ENCODE peak calls at places on chromosomes 13 and 19, in five cellular contexts. P is upper lobe of right lung, J is IMR-90, B is adrenal gland, C is tibial artery. D is an unnamed sample.
A peak's percentile ranks its signal among the peaks of the same experiment; 100 is the strongest.

GRCh38 chr19:54035215-54036178 is 28.2 kb downstream of the VSTM1 start:
- DNase-seq in P (no peak), J (peak; percentile 78), B (no peak), C (no peak), D (no peak)

GRCh38 chr13:108777421-108778420 is 148.3 kb downstream of the MYO16 start:
- DNase-seq in P (no peak), J (peak; percentile 81), B (no peak), C (no peak), D (no peak)

GRCh38 chr13:27263438-27263837 is 7.2 kb upstream of the RASL11A start:
- DNase-seq in P (no peak), J (no peak), B (no peak), C (no peak), D (no peak)

GRCh38 chr13:107361666-107362065 is 793.7 kb upstream of the ARGLU1 start:
- DNase-seq in P (no peak), J (peak; percentile 82), B (no peak), C (no peak), D (no peak)

GRCh38 chr19:45791744-45792481 is 732 bp downstream of the DMWD start:
- DNase-seq in P (no peak), J (no peak), B (no peak), C (no peak), D (no peak)

GRCh38 chr19:41350735-41351338 is 2.9 kb downstream of the TGFB1 start:
- DNase-seq in P (no peak), J (peak; percentile 21), B (no peak), C (no peak), D (no peak)

GRCh38 chr13:39581177-39581576 is 21.8 kb downstream of the LHFPL6 start:
- DNase-seq in P (no peak), J (no peak), B (no peak), C (no peak), D (no peak)

GRCh38 chr13:85093808-85094207 is 705.4 kb downstream of the SLITRK6 start:
- DNase-seq in P (no peak), J (no peak), B (peak; percentile 78), C (no peak), D (peak; percentile 74)

GRCh38 chr13:36432106-36432544 is at the start of gene CCNA1:
- DNase-seq in P (peak; percentile 71), J (no peak), B (no peak), C (no peak), D (no peak)

GRCh38 chr13:57665471-57665870 is 33.9 kb downstream of the PCDH17 start:
- DNase-seq in P (no peak), J (no peak), B (no peak), C (no peak), D (no peak)

GRCh38 chr13:37457594-37457993 is 141.0 kb downstream of the POSTN start:
- DNase-seq in P (no peak), J (peak; percentile 16), B (no peak), C (no peak), D (no peak)

GRCh38 chr13:34161829-34162544 is 344.0 kb downstream of the RFC3 start:
- DNase-seq in P (no peak), J (peak; percentile 80), B (no peak), C (no peak), D (no peak)

GRCh38 chr13:44685641-44686040 is 109.5 kb upstream of the TSC22D1 start:
- DNase-seq in P (no peak), J (no peak), B (no peak), C (no peak), D (no peak)

GRCh38 chr19:3690551-3691371 is 9.5 kb downstream of the PIP5K1C start:
- DNase-seq in P (no peak), J (no peak), B (no peak), C (no peak), D (no peak)

GRCh38 chr19:4967738-4968461 is 1.0 kb upstream of the KDM4B start:
- DNase-seq in P (no peak), J (no peak), B (no peak), C (no peak), D (no peak)

GRCh38 chr13:49190901-49191300 is 29.2 kb upstream of the MLNR start:
- DNase-seq in P (no peak), J (no peak), B (no peak), C (no peak), D (no peak)

GRCh38 chr19:13681509-13681908 is 82.8 kb upstream of the MRI1 start:
- DNase-seq in P (no peak), J (no peak), B (no peak), C (no peak), D (no peak)

GRCh38 chr19:14090509-14091085 is at the start of gene SAMD1:
- DNase-seq in P (peak; percentile 95), J (peak; percentile 83), B (peak; percentile 94), C (peak; percentile 93), D (peak; percentile 87)

GRCh38 chr19:15241259-15241658 is 9.0 kb upstream of the EPHX3 start:
- DNase-seq in P (no peak), J (peak; percentile 32), B (no peak), C (no peak), D (no peak)

GRCh38 chr13:114042066-114042815 is 68.4 kb upstream of the C13orf46 start:
- DNase-seq in P (no peak), J (no peak), B (no peak), C (no peak), D (no peak)

DNA sequence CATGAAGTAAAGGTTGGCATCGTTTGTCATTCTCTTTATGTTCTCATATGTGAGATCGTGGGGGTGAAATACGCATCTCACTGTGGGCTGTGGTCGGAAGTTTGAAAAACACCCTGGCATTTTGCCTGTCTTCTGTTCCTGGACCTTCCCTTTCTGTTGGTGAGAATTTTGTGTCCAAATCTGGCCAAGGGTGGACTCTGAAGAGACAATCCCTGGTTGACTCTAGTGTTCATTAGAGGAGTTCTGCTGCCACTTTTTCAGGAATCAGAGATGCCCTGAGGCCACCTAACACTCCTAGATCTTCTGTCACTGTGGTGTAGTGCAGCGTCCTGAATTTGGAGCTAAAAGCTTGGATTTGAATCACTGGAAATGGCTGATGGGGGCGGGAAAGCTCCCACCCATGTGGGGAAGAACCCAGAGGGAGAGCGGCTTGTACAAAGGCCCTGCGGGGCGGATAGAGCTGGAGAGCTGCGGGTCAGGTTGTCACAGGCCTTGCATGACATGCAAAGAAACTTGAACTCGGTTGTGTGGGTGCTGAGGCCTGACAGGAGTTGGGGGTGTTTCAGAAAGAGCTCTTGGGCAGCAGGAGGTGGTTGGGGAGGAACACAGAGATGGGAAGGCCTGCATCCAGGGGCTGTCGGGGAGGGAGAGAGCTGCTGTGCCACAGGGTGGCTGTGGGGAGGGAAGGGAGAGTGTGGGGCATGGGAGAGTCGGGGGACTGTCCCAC is 11.1 kb upstream of the SPATA13 start:
- DNase-seq in P (no peak), J (no peak), B (no peak), C (no peak), D (no peak)
- H3K4me3 ChIP-seq in P (no peak overlapping the region), J (no peak overlapping the region), B (no peak overlapping the region), C (no peak overlapping the region), D (no peak overlapping the region)

GRCh38 chr13:94309997-94310842 is 169.3 kb downstream of the DCT start:
- DNase-seq in P (no peak), J (peak; percentile 96), B (no peak), C (no peak), D (no peak)
- H3K4me3 ChIP-seq in P (no peak overlapping the region), J (no peak overlapping the region), B (no peak overlapping the region), C (no peak overlapping the region), D (no peak overlapping the region)

DNA sequence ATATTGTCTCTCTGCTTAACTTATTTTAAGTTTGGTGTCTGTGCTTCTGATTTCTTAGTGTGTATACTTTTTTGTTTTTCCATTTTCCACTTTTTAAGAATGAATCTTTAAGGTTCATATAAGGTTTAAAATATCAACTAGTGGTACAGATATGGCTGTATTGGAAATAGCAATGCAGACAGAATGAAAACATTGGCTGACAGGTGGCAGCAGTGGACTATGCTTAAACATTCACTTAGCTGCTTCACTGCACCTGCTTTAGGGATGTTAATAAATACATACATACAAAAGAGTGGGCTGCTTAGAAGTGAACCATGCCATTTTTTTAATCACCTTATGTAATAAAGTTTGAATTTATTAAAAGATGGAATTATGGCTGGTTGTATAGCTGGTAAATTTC is 27.3 kb downstream of the TM9SF2 start:
- DNase-seq in P (no peak), J (no peak), B (no peak), C (no peak), D (no peak)
- H3K4me3 ChIP-seq in P (no peak overlapping the region), J (no peak overlapping the region), B (no peak overlapping the region), C (no peak overlapping the region), D (no peak overlapping the region)

GRCh38 chr19:55382522-55383054 is 1.5 kb downstream of the TMEM238 start:
- DNase-seq in P (no peak), J (no peak), B (no peak), C (no peak), D (no peak)

GRCh38 chr19:55384576-55385235 is 614 bp upstream of the TMEM238 start:
- DNase-seq in P (no peak), J (no peak), B (peak; percentile 30), C (no peak), D (no peak)

GRCh38 chr19:55383789-55384575 is at the start of gene TMEM238:
- DNase-seq in P (peak; percentile 90), J (peak; percentile 70), B (peak; percentile 74), C (no peak), D (peak; percentile 90)

GRCh38 chr19:55382013-55382412 is 2.1 kb downstream of the TMEM238 start:
- DNase-seq in P (no peak), J (no peak), B (no peak), C (no peak), D (no peak)

GRCh38 chr19:55383279-55383788 is 758 bp downstream of the TMEM238 start:
- DNase-seq in P (no peak), J (no peak), B (no peak), C (no peak), D (no peak)
- H3K4me3 ChIP-seq in P (peak overlapping the region; percentile 96), J (peak overlapping the region; percentile 27), B (peak overlapping the region; percentile 85), C (peak overlapping the region; percentile 78), D (peak overlapping the region; percentile 6)